ENCODE peak calls at places on chromosomes 11 and 22, in five cellular contexts. I, Y, S, E and Q are unnamed samples.

GRCh38 chr22:47600791-47601400 is 838.4 kb downstream of the TBC1D22A start:
- DNase-seq in E (no peak), I (no peak), S (no peak), Y (no peak), Q (no peak)

GRCh38 chr11:10762185-10762584 is 11.1 kb downstream of the CTR9 start:
- DNase-seq in E (peak), S (no peak), Y (no peak), I (no peak), Q (no peak)

GRCh38 chr22:22925795-22926358 is 38.3 kb downstream of the IGLL5 start:
- DNase-seq in Y (no peak), I (peak), E (no peak), S (no peak), Q (no peak)

GRCh38 chr22:42608481-42609361 is 6.0 kb downstream of the POLDIP3 start:
- DNase-seq in I (no peak), E (no peak), Y (no peak), S (no peak), Q (no peak)

GRCh38 chr22:50084085-50084484 is 1.1 kb downstream of the MLC1 start:
- DNase-seq in Y (no peak), E (no peak), I (no peak), S (no peak), Q (no peak)

GRCh38 chr11:9736365-9736764 is 72.5 kb downstream of the SWAP70 start:
- DNase-seq in I (no peak), Y (no peak), S (peak), E (no peak), Q (no peak)

GRCh38 chr22:32067613-32068012 is 24.6 kb downstream of the SLC5A1 start:
- DNase-seq in Y (no peak), S (no peak), I (no peak), E (no peak), Q (no peak)

GRCh38 chr22:43658823-43659222 is 153.3 kb downstream of the EFCAB6 start:
- DNase-seq in I (no peak), S (no peak), Y (peak), E (no peak), Q (no peak)

GRCh38 chr22:19455033-19455432 is 7.5 kb upstream of the C22orf39 start:
- DNase-seq in I (no peak), S (no peak), Y (no peak), E (no peak), Q (no peak)

GRCh38 chr11:69292221-69292648 is 1.7 kb upstream of the MYEOV start:
- DNase-seq in S (no peak), I (peak), E (no peak), Y (peak), Q (no peak)

GRCh38 chr22:33450756-33451155 is 392.6 kb upstream of the SYN3 start:
- DNase-seq in I (no peak), E (no peak), Y (no peak), S (no peak), Q (no peak)

GRCh38 chr11:124611016-124611571 is at the start of gene PANX3:
- DNase-seq in Y (no peak), E (no peak), I (no peak), S (no peak), Q (no peak)

GRCh38 chr11:83645561-83645960 is 359.4 kb upstream of the CCDC90B start:
- DNase-seq in S (no peak), Y (no peak), E (no peak), I (no peak), Q (no peak)
- H3K27ac ChIP-seq in S (no peak), Y (no peak), E (no peak), I (no peak), Q (no peak)

GRCh38 chr11:46877580-46877979 is 31.5 kb upstream of the CKAP5 start:
- DNase-seq in I (no peak), S (no peak), Y (no peak), E (no peak), Q (no peak)

GRCh38 chr11:46879056-46879585 is 33.0 kb upstream of the CKAP5 start:
- DNase-seq in Y (no peak), S (no peak), E (no peak), I (no peak), Q (no peak)

GRCh38 chr11:46874586-46874985 is 28.5 kb upstream of the CKAP5 start:
- DNase-seq in I (no peak), E (no peak), Y (no peak), S (no peak), Q (no peak)

DNA sequence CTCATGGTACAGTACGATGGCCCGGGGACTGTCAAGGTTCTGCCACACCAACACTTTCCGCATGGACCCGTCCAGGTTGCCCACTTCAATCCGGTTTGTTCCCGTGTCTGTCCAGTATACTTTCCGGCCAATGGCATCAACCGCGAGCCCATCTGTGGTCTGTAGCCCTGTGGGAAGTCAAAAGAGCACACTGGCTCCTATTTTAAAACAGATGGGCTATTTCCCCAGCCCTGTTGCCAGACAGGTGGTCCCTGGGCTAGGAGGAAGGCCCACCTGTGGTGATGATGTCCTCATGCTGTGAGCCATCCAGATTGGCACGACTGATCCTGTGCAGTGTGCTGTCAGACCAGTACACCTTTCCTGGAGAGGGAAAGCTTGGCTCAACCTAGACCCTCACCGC is 30.4 kb upstream of the CKAP5 start:
- DNase-seq in S (no peak), Y (no peak), E (no peak), I (no peak), Q (no peak)
- TF ChIP-seq HDAC2 in S (no peak), Y (no peak), E (no peak), I (no peak), Q (no peak)

GRCh38 chr11:44598831-44599230 is 33.4 kb downstream of the CD82 start:
- DNase-seq in S (no peak), E (no peak), I (no peak), Y (no peak), Q (no peak)

GRCh38 chr11:44601471-44602370 is 36.3 kb downstream of the CD82 start:
- DNase-seq in I (no peak), Y (no peak), S (no peak), E (no peak), Q (no peak)

GRCh38 chr11:44600739-44601416 is 35.4 kb downstream of the CD82 start:
- DNase-seq in E (no peak), S (no peak), Y (no peak), I (no peak), Q (no peak)

GRCh38 chr11:44602810-44603410 is 37.4 kb downstream of the CD82 start:
- DNase-seq in I (no peak), Y (no peak), E (no peak), S (no peak), Q (no peak)

GRCh38 chr11:44600261-44600660 is 34.8 kb downstream of the CD82 start:
- DNase-seq in Y (no peak), S (no peak), E (no peak), I (no peak), Q (no peak)
- H3K4me3 ChIP-seq in Y (no peak), S (no peak), E (no peak), I (no peak), Q (no peak)

GRCh38 chr22:25071720-25072119 is 119.2 kb downstream of the KIAA1671 start:
- DNase-seq in E (no peak), Y (no peak), S (no peak), I (no peak), Q (no peak)

GRCh38 chr22:25068701-25069100 is 116.2 kb downstream of the KIAA1671 start:
- DNase-seq in E (no peak), I (no peak), S (no peak), Y (no peak), Q (no peak)

GRCh38 chr22:25070870-25071465 is 118.5 kb downstream of the KIAA1671 start:
- DNase-seq in E (no peak), S (no peak), I (no peak), Y (no peak), Q (no peak)

GRCh38 chr22:25069426-25069757 is 116.9 kb downstream of the KIAA1671 start:
- DNase-seq in S (no peak), E (no peak), Y (no peak), I (no peak), Q (no peak)

DNA sequence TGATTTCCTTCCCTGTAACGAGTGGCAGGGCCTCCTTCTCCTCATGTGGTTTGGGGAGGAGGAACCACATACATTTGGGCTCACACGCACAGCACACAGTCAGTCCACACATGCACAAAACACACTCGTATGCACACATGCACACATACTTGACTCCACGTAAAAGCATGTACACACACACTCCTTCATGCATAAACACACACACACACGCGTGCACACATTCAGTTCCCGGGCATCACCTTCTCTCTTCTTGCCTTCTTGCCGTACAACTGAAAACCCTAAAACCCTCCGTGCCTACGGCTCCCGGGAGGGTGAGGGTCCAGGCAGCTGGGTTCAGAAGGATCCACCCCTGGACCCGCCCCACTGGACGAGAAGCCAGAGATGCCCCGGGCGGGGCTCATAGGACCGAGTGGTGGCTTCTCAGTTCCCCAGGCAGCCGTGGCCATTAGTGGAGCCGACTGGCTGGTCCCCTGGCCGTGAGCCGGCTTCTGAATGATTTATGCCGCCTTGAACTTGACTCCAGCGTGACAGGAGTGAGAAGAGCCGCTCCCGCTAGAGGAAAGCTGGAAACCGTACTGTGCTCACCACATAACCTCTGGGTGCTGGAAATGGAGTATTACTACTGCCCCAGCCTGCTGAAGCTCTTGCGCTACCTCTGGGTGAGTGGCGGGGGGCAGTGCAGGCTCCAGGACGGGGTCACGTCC is 117.4 kb downstream of the KIAA1671 start:
- DNase-seq in S (no peak), E (no peak), Y (no peak), I (no peak), Q (no peak)
- H3K27ac ChIP-seq in S (no peak), E (peak), Y (no peak), I (no peak), Q (no peak)

DNA sequence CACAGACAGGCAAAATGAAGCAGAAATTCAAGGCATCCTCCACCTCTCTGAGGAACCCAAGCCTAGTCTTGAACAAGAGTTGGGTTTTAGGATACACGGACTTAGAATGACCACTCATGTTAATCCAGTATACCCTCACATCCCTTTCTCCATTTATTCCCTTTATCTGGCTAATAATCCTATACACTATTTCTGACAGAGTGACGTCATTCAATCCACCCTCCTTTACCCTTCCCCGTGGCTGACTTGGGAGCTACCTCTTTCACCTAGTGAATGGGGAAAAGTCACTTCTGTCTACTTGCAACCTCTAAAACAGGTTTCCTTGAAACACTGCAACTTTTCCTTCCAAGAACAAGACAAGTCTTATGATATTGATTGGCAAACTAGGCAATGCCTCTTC is 52.8 kb upstream of the PARVA start:
- DNase-seq in I (no peak), S (no peak), Y (no peak), E (no peak), Q (no peak)
- TF ChIP-seq HDAC2 in I (no peak), S (no peak), Y (no peak), E (no peak), Q (no peak)

GRCh38 chr11:128732471-128733277 is 38.8 kb downstream of the FLI1 start:
- DNase-seq in E (peak), S (no peak), Y (no peak), I (no peak), Q (no peak)

GRCh38 chr11:128727811-128728431 is 34.0 kb downstream of the FLI1 start:
- DNase-seq in S (no peak), E (no peak), I (no peak), Y (no peak), Q (no peak)

GRCh38 chr11:128733440-128734115 is 39.7 kb downstream of the FLI1 start:
- DNase-seq in E (no peak), I (no peak), Y (peak), S (no peak), Q (no peak)

GRCh38 chr11:128728767-128729587 is 35.1 kb downstream of the FLI1 start:
- DNase-seq in I (no peak), Y (no peak), S (no peak), E (no peak), Q (no peak)

GRCh38 chr11:128731041-128731663 is 37.3 kb downstream of the FLI1 start:
- DNase-seq in I (no peak), S (no peak), E (no peak), Y (no peak), Q (no peak)
- H3K4me3 ChIP-seq in I (no peak), S (no peak), E (peak), Y (no peak), Q (no peak)

GRCh38 chr22:37018086-37018814 is 997 bp downstream of the TST start:
- DNase-seq in I (no peak), Y (no peak), E (no peak), S (no peak), Q (no peak)

GRCh38 chr22:37020192-37020479 is 594 bp downstream of the MPST start:
- DNase-seq in Y (no peak), E (no peak), I (peak), S (no peak), Q (no peak)

GRCh38 chr22:37021041-37021440 is 1.5 kb downstream of the MPST start:
- DNase-seq in E (no peak), Y (no peak), S (no peak), I (no peak), Q (no peak)

GRCh38 chr22:37018815-37019308 is 385 bp downstream of the TST start:
- DNase-seq in S (peak), E (no peak), Y (peak), I (no peak), Q (peak)

GRCh38 chr22:37019309-37020191 is at the start of the genes MPST and TST:
- DNase-seq in S (peak), I (peak), E (no peak), Y (peak), Q (peak)
- H3K27ac ChIP-seq in S (peak), I (peak), E (peak), Y (peak), Q (peak)